ENCODE peak calls at places on chromosomes 12 and 14, in nine cellular contexts. One of them, this sample, is unnamed.

GRCh38 chr12:132266802-132267201 is 62.6 kb downstream of the GALNT9 start:
- DNase-seq in astrocyte of the spinal cord: no peak
- DNase-seq in sciatic nerve: no peak
- DNase-seq in astrocyte of the hippocampus: no peak
- DNase-seq in stimulated activated CD8-positive, alpha-beta memory T cell treated with anti-CD3 and anti-CD28 coated beads, Interleukin-4, amount 100 ng/mL, for 24 hours: no peak
- DNase-seq in NCI-H2081 treated with DMSO at 0.1 percent for 48 hours: no peak
- DNase-seq in SHP77: no peak
- DNase-seq in uterus: no peak
- DNase-seq in CD8-positive, alpha-beta T cell: no peak
- DNase-seq in this sample: no peak

GRCh38 chr12:3725267-3726115 is 27.4 kb downstream of the CRACR2A start:
- DNase-seq in astrocyte of the spinal cord: no peak
- DNase-seq in sciatic nerve: no peak
- DNase-seq in astrocyte of the hippocampus: no peak
- DNase-seq in stimulated activated CD8-positive, alpha-beta memory T cell treated with anti-CD3 and anti-CD28 coated beads, Interleukin-4, amount 100 ng/mL, for 24 hours: no peak
- DNase-seq in NCI-H2081 treated with DMSO at 0.1 percent for 48 hours: no peak
- DNase-seq in SHP77: no peak
- DNase-seq in uterus: peak
- DNase-seq in CD8-positive, alpha-beta T cell: no peak
- DNase-seq in this sample: no peak

GRCh38 chr12:124533456-124533855 is 34.0 kb downstream of the NCOR2 start:
- DNase-seq in astrocyte of the spinal cord: no peak
- DNase-seq in sciatic nerve: no peak
- DNase-seq in astrocyte of the hippocampus: no peak
- DNase-seq in stimulated activated CD8-positive, alpha-beta memory T cell treated with anti-CD3 and anti-CD28 coated beads, Interleukin-4, amount 100 ng/mL, for 24 hours: no peak
- DNase-seq in NCI-H2081 treated with DMSO at 0.1 percent for 48 hours: no peak
- DNase-seq in SHP77: no peak
- DNase-seq in uterus: no peak
- DNase-seq in CD8-positive, alpha-beta T cell: no peak
- DNase-seq in this sample: no peak

GRCh38 chr12:125271850-125272249 is 206.6 kb downstream of the AACS start:
- DNase-seq in astrocyte of the spinal cord: no peak
- DNase-seq in sciatic nerve: no peak
- DNase-seq in astrocyte of the hippocampus: no peak
- DNase-seq in stimulated activated CD8-positive, alpha-beta memory T cell treated with anti-CD3 and anti-CD28 coated beads, Interleukin-4, amount 100 ng/mL, for 24 hours: no peak
- DNase-seq in NCI-H2081 treated with DMSO at 0.1 percent for 48 hours: no peak
- DNase-seq in SHP77: no peak
- DNase-seq in uterus: no peak
- DNase-seq in CD8-positive, alpha-beta T cell: no peak
- DNase-seq in this sample: no peak

GRCh38 chr12:44774815-44775411 is 101.2 kb downstream of the NELL2 start:
- DNase-seq in astrocyte of the spinal cord: no peak
- DNase-seq in sciatic nerve: no peak
- DNase-seq in astrocyte of the hippocampus: no peak
- DNase-seq in stimulated activated CD8-positive, alpha-beta memory T cell treated with anti-CD3 and anti-CD28 coated beads, Interleukin-4, amount 100 ng/mL, for 24 hours: peak
- DNase-seq in NCI-H2081 treated with DMSO at 0.1 percent for 48 hours: no peak
- DNase-seq in SHP77: peak
- DNase-seq in uterus: no peak
- DNase-seq in CD8-positive, alpha-beta T cell: peak
- DNase-seq in this sample: no peak

GRCh38 chr14:101867854-101868253 is 96.5 kb upstream of the DYNC1H1 start:
- DNase-seq in astrocyte of the spinal cord: no peak
- DNase-seq in sciatic nerve: no peak
- DNase-seq in astrocyte of the hippocampus: no peak
- DNase-seq in stimulated activated CD8-positive, alpha-beta memory T cell treated with anti-CD3 and anti-CD28 coated beads, Interleukin-4, amount 100 ng/mL, for 24 hours: no peak
- DNase-seq in NCI-H2081 treated with DMSO at 0.1 percent for 48 hours: no peak
- DNase-seq in SHP77: no peak
- DNase-seq in uterus: no peak
- DNase-seq in CD8-positive, alpha-beta T cell: no peak
- DNase-seq in this sample: no peak

GRCh38 chr12:69105101-69105613 is 134.2 kb upstream of the CPSF6 start:
- DNase-seq in astrocyte of the spinal cord: no peak
- DNase-seq in sciatic nerve: no peak
- DNase-seq in astrocyte of the hippocampus: no peak
- DNase-seq in stimulated activated CD8-positive, alpha-beta memory T cell treated with anti-CD3 and anti-CD28 coated beads, Interleukin-4, amount 100 ng/mL, for 24 hours: no peak
- DNase-seq in NCI-H2081 treated with DMSO at 0.1 percent for 48 hours: peak
- DNase-seq in SHP77: no peak
- DNase-seq in uterus: no peak
- DNase-seq in CD8-positive, alpha-beta T cell: no peak
- DNase-seq in this sample: peak

GRCh38 chr12:94660436-94660835 is 10.1 kb upstream of the TMCC3 start:
- DNase-seq in astrocyte of the spinal cord: no peak
- DNase-seq in sciatic nerve: no peak
- DNase-seq in astrocyte of the hippocampus: no peak
- DNase-seq in stimulated activated CD8-positive, alpha-beta memory T cell treated with anti-CD3 and anti-CD28 coated beads, Interleukin-4, amount 100 ng/mL, for 24 hours: no peak
- DNase-seq in NCI-H2081 treated with DMSO at 0.1 percent for 48 hours: no peak
- DNase-seq in SHP77: no peak
- DNase-seq in uterus: no peak
- DNase-seq in CD8-positive, alpha-beta T cell: no peak
- DNase-seq in this sample: no peak

GRCh38 chr12:41566703-41567102 is 378.6 kb downstream of the PDZRN4 start:
- DNase-seq in astrocyte of the spinal cord: no peak
- DNase-seq in sciatic nerve: no peak
- DNase-seq in astrocyte of the hippocampus: no peak
- DNase-seq in stimulated activated CD8-positive, alpha-beta memory T cell treated with anti-CD3 and anti-CD28 coated beads, Interleukin-4, amount 100 ng/mL, for 24 hours: no peak
- DNase-seq in NCI-H2081 treated with DMSO at 0.1 percent for 48 hours: no peak
- DNase-seq in SHP77: no peak
- DNase-seq in uterus: no peak
- DNase-seq in CD8-positive, alpha-beta T cell: no peak
- DNase-seq in this sample: no peak